ENCODE peak calls at places on chromosome 11, in five cellular contexts. G, V, U, P and T are unnamed samples.

GRCh38 chr11:128776434-128777284 is 82.8 kb downstream of the FLI1 start:
- DNase-seq in V (peak), P (peak), G (peak), U (no peak), T (no peak)

GRCh38 chr11:120132645-120133185 is 5.2 kb downstream of the TRIM29 start:
- DNase-seq in V (no peak), G (no peak), U (no peak), P (no peak), T (no peak)

GRCh38 chr11:32960553-32961164 is 55.0 kb upstream of the DEPDC7 start:
- DNase-seq in U (peak), G (peak), P (peak), V (peak), T (no peak)

GRCh38 chr11:20327377-20327776 is 36.1 kb upstream of the HTATIP2 start:
- DNase-seq in U (no peak), P (no peak), V (no peak), G (no peak), T (no peak)

GRCh38 chr11:75023446-75024067 is 34.8 kb downstream of the NEU3 start:
- DNase-seq in V (no peak), G (no peak), P (no peak), U (no peak), T (no peak)

GRCh38 chr11:1444823-1445422 is 41.7 kb downstream of the MOB2 start:
- DNase-seq in P (no peak), U (no peak), V (no peak), G (no peak), T (no peak)

GRCh38 chr11:134480129-134480652 is 68.1 kb upstream of the B3GAT1 start:
- DNase-seq in P (no peak), G (no peak), U (no peak), V (no peak), T (no peak)

GRCh38 chr11:46352063-46352841 is 5.0 kb downstream of the DGKZ start:
- DNase-seq in P (no peak), U (no peak), G (peak), V (peak), T (no peak)

GRCh38 chr11:92838655-92839334 is 130.7 kb upstream of the MTNR1B start:
- DNase-seq in V (no peak), G (no peak), P (no peak), U (no peak), T (no peak)

GRCh38 chr11:61052182-61052972 is 49.9 kb upstream of the CD5 start:
- DNase-seq in U (no peak), P (no peak), G (no peak), V (no peak), T (no peak)

GRCh38 chr11:74749127-74749964 is 697 bp downstream of the RNF169 start:
- DNase-seq in U (no peak), P (peak), G (peak), V (peak), T (peak)

GRCh38 chr11:116394022-116394421 is 378.8 kb downstream of the BUD13 start:
- DNase-seq in U (no peak), G (no peak), V (no peak), P (no peak), T (no peak)

GRCh38 chr11:21771097-21771496 is 421.8 kb upstream of the ANO5 start:
- DNase-seq in U (no peak), G (no peak), V (no peak), P (no peak), T (no peak)

GRCh38 chr11:65861165-65861505 is 902 bp downstream of the MUS81 start:
- DNase-seq in P (no peak), G (no peak), V (no peak), U (no peak), T (peak)

GRCh38 chr11:3158131-3158591 is 6.9 kb downstream of the OSBPL5 start:
- DNase-seq in U (no peak), G (no peak), P (no peak), V (no peak), T (no peak)

GRCh38 chr11:95849087-95849825 is 59.0 kb downstream of the CEP57 start:
- DNase-seq in V (peak), U (no peak), P (peak), G (peak), T (peak)

GRCh38 chr11:17333799-17334586 is 17.6 kb upstream of the NCR3LG1 start:
- DNase-seq in V (no peak), U (no peak), P (no peak), G (no peak), T (no peak)

GRCh38 chr11:49851971-49852389 is 100.2 kb upstream of the OR4C13 start:
- DNase-seq in P (no peak), G (no peak), V (no peak), U (no peak), T (no peak)

GRCh38 chr11:27296406-27296994 is 66.5 kb downstream of the CCDC34 start:
- DNase-seq in U (peak), V (peak), G (peak), P (peak), T (no peak)

GRCh38 chr11:80462211-80462610 is 1021.4 kb upstream of the TENM4 start:
- DNase-seq in U (no peak), G (no peak), V (peak), P (no peak), T (no peak)

GRCh38 chr11:67572747-67573419 is 10.7 kb upstream of the GSTP1 start:
- DNase-seq in V (peak), U (peak), P (peak), G (peak), T (peak)

GRCh38 chr11:123195182-123196059 is at the start of gene CLMP:
- DNase-seq in P (peak), U (no peak), G (peak), V (peak), T (peak)

GRCh38 chr11:9808943-9809342 is 145.1 kb downstream of the SWAP70 start:
- DNase-seq in P (no peak), U (no peak), V (no peak), G (no peak), T (no peak)

GRCh38 chr11:94671553-94672366 is 96.4 kb upstream of the AMOTL1 start:
- DNase-seq in U (no peak), P (no peak), G (peak), V (no peak), T (no peak)

GRCh38 chr11:122197055-122197987 is 81.3 kb upstream of the BLID start:
- DNase-seq in V (peak), P (peak), U (peak), G (peak), T (no peak)

GRCh38 chr11:67318239-67318555 is 14.9 kb downstream of the SSH3 start:
- DNase-seq in U (no peak), G (peak), V (no peak), P (no peak), T (no peak)

GRCh38 chr11:116535954-116536353 is 236.8 kb downstream of the BUD13 start:
- DNase-seq in V (no peak), G (no peak), U (no peak), P (no peak), T (no peak)

GRCh38 chr11:32312865-32313403 is 122.4 kb downstream of the WT1 start:
- DNase-seq in V (peak), P (peak), G (peak), U (no peak), T (no peak)

GRCh38 chr11:70650075-70650909 is 252.0 kb downstream of the CTTN start:
- DNase-seq in U (peak), V (peak), G (peak), P (peak), T (no peak)

GRCh38 chr11:115267228-115267627 is 237.0 kb downstream of the CADM1 start:
- DNase-seq in V (no peak), U (no peak), G (no peak), P (no peak), T (no peak)

GRCh38 chr11:6991227-6991626 is 28.9 kb downstream of the ZNF214 start:
- DNase-seq in V (no peak), P (no peak), U (no peak), G (no peak), T (no peak)

GRCh38 chr11:88312665-88313064 is 24.9 kb downstream of the CTSC start:
- DNase-seq in V (peak), G (peak), P (peak), U (no peak), T (no peak)

GRCh38 chr11:65942531-65942930 is 2.7 kb upstream of the TSGA10IP start:
- DNase-seq in P (no peak), V (no peak), G (no peak), U (no peak), T (no peak)

GRCh38 chr11:23789938-23790371 is 706.9 kb upstream of the LUZP2 start:
- DNase-seq in G (peak), U (peak), P (peak), V (peak), T (peak)

GRCh38 chr11:125892071-125892470 is 4.6 kb downstream of the HYLS1 start:
- DNase-seq in V (peak), P (peak), G (peak), U (no peak), T (no peak)